ENCODE peak calls at places on chromosomes 2 and 18, in nine cellular contexts. N is GM04504, B is EH, E is frontal cortex, S is posterior cingulate gyrus, K is NCI-H446 treated with DMSO at 0.1 percent for 48 hours, A is mesothelial cell of epicardium, V is LoVo, Z is iPS DF 19.7. L is an unnamed sample.

GRCh38 chr2:189880429-189880828 is 96.2 kb downstream of the PMS1 start:
- DNase-seq in N (no peak), B (no peak), E (no peak), S (no peak), K (no peak), A (no peak), V (no peak), Z (no peak), L (no peak)

GRCh38 chr2:214126135-214126534 is 284.7 kb upstream of the VWC2L start:
- DNase-seq in N (no peak), B (peak), E (no peak), S (no peak), K (no peak), A (no peak), V (no peak), Z (no peak), L (no peak)

GRCh38 chr2:67272195-67272594 is 124.9 kb upstream of the ETAA1 start:
- DNase-seq in N (no peak), B (peak), E (no peak), S (no peak), K (no peak), A (no peak), V (no peak), Z (no peak), L (no peak)

GRCh38 chr2:133424876-133425275 is 143.4 kb downstream of the NCKAP5 start:
- DNase-seq in N (no peak), B (peak), E (no peak), S (no peak), K (no peak), A (no peak), V (no peak), Z (no peak), L (no peak)

GRCh38 chr2:232415138-232415690 is 8.6 kb downstream of the ALPG start:
- DNase-seq in N (no peak), B (no peak), E (no peak), S (no peak), K (no peak), A (no peak), V (no peak), Z (no peak), L (peak)

GRCh38 chr2:100627653-100628300 is 65.0 kb downstream of the PDCL3 start:
- DNase-seq in N (no peak), B (no peak), E (no peak), S (no peak), K (no peak), A (no peak), V (no peak), Z (no peak), L (no peak)

GRCh38 chr18:78915446-78916008 is 64.1 kb upstream of the SALL3 start:
- DNase-seq in N (no peak), B (no peak), E (no peak), S (no peak), K (no peak), A (no peak), V (no peak), Z (no peak), L (no peak)

GRCh38 chr2:71603311-71603794 is 150.0 kb downstream of the DYSF start:
- DNase-seq in N (no peak), B (no peak), E (no peak), S (peak), K (no peak), A (peak), V (no peak), Z (no peak), L (peak)

GRCh38 chr2:130849896-130850787 is 13.4 kb downstream of the ARHGEF4 start:
- DNase-seq in N (no peak), B (no peak), E (no peak), S (no peak), K (no peak), A (no peak), V (no peak), Z (no peak), L (no peak)

GRCh38 chr2:231144896-231145295 is 20.1 kb upstream of the HTR2B start:
- DNase-seq in N (no peak), B (no peak), E (no peak), S (no peak), K (no peak), A (no peak), V (no peak), Z (no peak), L (no peak)

GRCh38 chr2:1691366-1691765 is 52.9 kb downstream of the PXDN start:
- DNase-seq in N (no peak), B (no peak), E (no peak), S (no peak), K (no peak), A (no peak), V (no peak), Z (no peak), L (no peak)

GRCh38 chr2:95314964-95315611 is 17.9 kb downstream of the KCNIP3 start:
- DNase-seq in N (no peak), B (peak), E (peak), S (peak), K (no peak), A (no peak), V (peak), Z (peak), L (peak)

GRCh38 chr2:68088950-68089349 is 26.1 kb upstream of the C1D start:
- DNase-seq in N (no peak), B (peak), E (no peak), S (no peak), K (no peak), A (no peak), V (no peak), Z (no peak), L (no peak)

GRCh38 chr2:147567131-147567530 is 277.7 kb upstream of the ACVR2A start:
- DNase-seq in N (no peak), B (no peak), E (no peak), S (no peak), K (no peak), A (no peak), V (no peak), Z (no peak), L (no peak)

GRCh38 chr2:217922101-217923006 is 80.4 kb downstream of the TNS1 start:
- DNase-seq in N (no peak), B (peak), E (no peak), S (no peak), K (no peak), A (peak), V (no peak), Z (no peak), L (no peak)